ENCODE peak calls at places on chromosomes 12 and 14, in five cellular contexts. One of them, this sample, is unnamed.

GRCh38 chr12:103930787-103931536 is 752 bp downstream of the HSP90B1 start:
- DNase-seq in GF-D8: no peak
- DNase-seq in HFFc6: no peak
- DNase-seq in HuH-7.5: peak
- DNase-seq in sigmoid colon: peak
- DNase-seq in this sample: no peak

GRCh38 chr12:123714302-123714627 is 2.1 kb downstream of the ATP6V0A2 start:
- DNase-seq in GF-D8: no peak
- DNase-seq in HFFc6: no peak
- DNase-seq in HuH-7.5: no peak
- DNase-seq in sigmoid colon: no peak
- DNase-seq in this sample: no peak

GRCh38 chr14:80699861-80700260 is 241.7 kb downstream of the CEP128 start:
- DNase-seq in GF-D8: no peak
- DNase-seq in HFFc6: no peak
- DNase-seq in HuH-7.5: no peak
- DNase-seq in sigmoid colon: no peak
- DNase-seq in this sample: no peak

GRCh38 chr14:81684696-81685095 is 151.0 kb upstream of the SEL1L start:
- DNase-seq in GF-D8: no peak
- DNase-seq in HFFc6: no peak
- DNase-seq in HuH-7.5: no peak
- DNase-seq in sigmoid colon: no peak
- DNase-seq in this sample: no peak

GRCh38 chr14:85528882-85529585 is 910 bp upstream of the FLRT2 start:
- DNase-seq in GF-D8: no peak
- DNase-seq in HFFc6: peak
- DNase-seq in HuH-7.5: no peak
- DNase-seq in sigmoid colon: no peak
- DNase-seq in this sample: peak

GRCh38 chr12:130617219-130617618 is 98.9 kb downstream of the RIMBP2 start:
- DNase-seq in GF-D8: no peak
- DNase-seq in HFFc6: no peak
- DNase-seq in HuH-7.5: no peak
- DNase-seq in sigmoid colon: no peak
- DNase-seq in this sample: no peak

GRCh38 chr12:48119078-48119833 is at the start of gene PFKM:
- DNase-seq in GF-D8: peak
- DNase-seq in HFFc6: peak
- DNase-seq in HuH-7.5: peak
- DNase-seq in sigmoid colon: peak
- DNase-seq in this sample: peak

GRCh38 chr12:29516431-29516875 is 19.0 kb upstream of the OVCH1 start:
- DNase-seq in GF-D8: no peak
- DNase-seq in HFFc6: peak
- DNase-seq in HuH-7.5: no peak
- DNase-seq in sigmoid colon: no peak
- DNase-seq in this sample: no peak

GRCh38 chr14:68495101-68495637 is 297.7 kb downstream of the ZFP36L1 start:
- DNase-seq in GF-D8: no peak
- DNase-seq in HFFc6: no peak
- DNase-seq in HuH-7.5: no peak
- DNase-seq in sigmoid colon: no peak
- DNase-seq in this sample: no peak

GRCh38 chr14:89330236-89331002 is 86.6 kb downstream of the FOXN3 start:
- DNase-seq in GF-D8: no peak
- DNase-seq in HFFc6: peak
- DNase-seq in HuH-7.5: no peak
- DNase-seq in sigmoid colon: peak
- DNase-seq in this sample: no peak

GRCh38 chr14:30426463-30426862 is 132.5 kb upstream of the G2E3 start:
- DNase-seq in GF-D8: no peak
- DNase-seq in HFFc6: no peak
- DNase-seq in HuH-7.5: no peak
- DNase-seq in sigmoid colon: no peak
- DNase-seq in this sample: no peak

GRCh38 chr12:130419116-130419515 is 81.4 kb downstream of the PIWIL1 start:
- DNase-seq in GF-D8: no peak
- DNase-seq in HFFc6: no peak
- DNase-seq in HuH-7.5: no peak
- DNase-seq in sigmoid colon: no peak
- DNase-seq in this sample: no peak